ENCODE peak calls at places on chromosomes 16 and 17, in seven cellular contexts. W is prostate gland; C is fibroblast of lung; K is lower lobe of right lung; Z is CD8-positive, alpha-beta memory T cell; N is A549; R is CD4-positive, alpha-beta T cell. F is an unnamed sample.

GRCh38 chr16:14628806-14629611 is 1.1 kb downstream of the PARN start:
- DNase-seq in W (no peak), C (peak), K (no peak), Z (peak), N (no peak), R (no peak), F (no peak)

GRCh38 chr17:40562841-40563370 is 2.4 kb downstream of the CCR7 start:
- DNase-seq in W (no peak), C (no peak), K (no peak), Z (no peak), N (no peak), R (no peak), F (no peak)

GRCh38 chr17:80086616-80087015 is 14.8 kb upstream of the GAA start:
- DNase-seq in W (no peak), C (no peak), K (no peak), Z (no peak), N (no peak), R (no peak), F (no peak)

GRCh38 chr17:31509095-31509804 is 117.8 kb downstream of the RAB11FIP4 start:
- DNase-seq in W (no peak), C (no peak), K (no peak), Z (no peak), N (no peak), R (no peak), F (no peak)

GRCh38 chr17:50631195-50631907 is 3.3 kb upstream of the ABCC3 start:
- DNase-seq in W (no peak), C (no peak), K (no peak), Z (no peak), N (no peak), R (no peak), F (no peak)

GRCh38 chr17:50680126-50680525 is 27.6 kb downstream of the ANKRD40 start:
- DNase-seq in W (no peak), C (no peak), K (no peak), Z (no peak), N (no peak), R (no peak), F (no peak)

GRCh38 chr17:2710804-2711607 is 558 bp downstream of the CLUH start:
- DNase-seq in W (no peak), C (no peak), K (peak), Z (peak), N (no peak), R (peak), F (no peak)

GRCh38 chr17:5364156-5364555 is 55.3 kb downstream of the NUP88 start:
- DNase-seq in W (no peak), C (peak), K (no peak), Z (no peak), N (no peak), R (no peak), F (no peak)

GRCh38 chr17:69500911-69501429 is 86.5 kb downstream of the MAP2K6 start:
- DNase-seq in W (peak), C (no peak), K (no peak), Z (no peak), N (no peak), R (no peak), F (no peak)

GRCh38 chr16:85986931-85987749 is 88.2 kb downstream of the IRF8 start:
- DNase-seq in W (no peak), C (no peak), K (no peak), Z (peak), N (no peak), R (peak), F (no peak)

GRCh38 chr17:39735882-39736281 is 1.9 kb upstream of the GRB7 start:
- DNase-seq in W (no peak), C (no peak), K (no peak), Z (no peak), N (no peak), R (no peak), F (no peak)

GRCh38 chr17:33057564-33057963 is 65.9 kb downstream of the SPACA3 start:
- DNase-seq in W (no peak), C (no peak), K (no peak), Z (no peak), N (no peak), R (no peak), F (no peak)

GRCh38 chr17:65542595-65542994 is 18.9 kb downstream of the AXIN2 start:
- DNase-seq in W (no peak), C (no peak), K (no peak), Z (no peak), N (peak), R (no peak), F (no peak)

DNA sequence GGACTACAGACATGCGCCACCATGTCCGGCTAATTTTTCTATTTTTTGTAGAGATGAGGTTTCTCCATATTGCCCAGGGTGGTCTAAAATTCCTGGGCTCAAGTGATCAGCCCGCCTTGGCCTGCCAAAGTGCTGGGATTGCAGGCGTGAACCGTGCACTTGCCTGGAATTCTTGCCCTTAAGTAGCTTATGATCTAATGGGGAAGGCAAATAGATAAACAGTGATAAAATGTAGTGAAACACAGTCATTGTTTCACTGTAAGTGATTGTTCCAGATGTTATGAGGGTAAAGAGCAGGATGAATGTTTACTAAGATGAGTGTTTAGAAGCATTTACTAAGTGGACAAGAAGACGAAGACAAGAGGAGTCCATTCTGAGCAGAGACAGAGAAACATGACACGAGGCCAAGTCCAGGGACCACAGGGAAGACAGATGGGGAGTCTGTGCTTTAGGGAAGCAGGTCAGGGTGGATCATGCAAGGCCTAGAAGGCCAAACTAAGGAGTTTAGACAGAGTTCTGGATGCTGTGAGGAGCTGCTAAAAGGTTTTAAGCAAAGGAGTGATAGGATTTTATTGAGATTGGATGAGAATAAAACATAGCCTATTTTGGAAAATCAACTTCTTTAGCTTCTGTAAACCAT is 36.9 kb downstream of the YPEL2 start:
- DNase-seq in W (no peak), C (no peak), K (no peak), Z (no peak), N (no peak), R (no peak), F (no peak)
- H3K27ac ChIP-seq in W (peak), C (no peak), K (peak), Z (no peak), N (no peak), R (no peak), F (peak)

GRCh38 chr16:89449726-89450335 is 40.5 kb downstream of the ANKRD11 start:
- DNase-seq in W (no peak), C (peak), K (no peak), Z (no peak), N (no peak), R (no peak), F (no peak)
- H3K27ac ChIP-seq in W (no peak), C (no peak), K (no peak), Z (no peak), N (no peak), R (no peak), F (no peak)

DNA sequence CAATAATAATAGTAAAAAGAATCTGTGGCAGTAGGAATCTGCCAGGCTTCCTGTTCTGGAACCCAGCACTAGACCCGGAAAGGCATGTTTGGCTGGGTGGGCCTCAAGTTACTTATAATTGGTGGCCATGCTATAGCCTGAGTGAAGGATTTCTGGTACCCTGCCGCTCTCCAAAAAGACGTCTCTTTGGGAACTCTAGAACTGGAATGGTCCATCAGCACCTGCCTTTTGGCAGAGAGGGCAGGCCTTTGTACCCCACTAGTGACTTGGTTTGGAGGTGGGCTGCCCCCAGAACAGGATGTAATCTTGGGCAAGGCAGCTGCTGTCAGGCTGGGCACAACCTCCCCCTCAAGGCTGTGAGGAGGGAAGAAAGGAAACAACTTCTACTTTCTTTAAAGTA is 29.3 kb upstream of the ST6GALNAC1 start:
- DNase-seq in W (no peak), C (no peak), K (no peak), Z (no peak), N (no peak), R (no peak), F (no peak)
- H3K27ac ChIP-seq in W (peak), C (no peak), K (no peak), Z (no peak), N (no peak), R (no peak), F (no peak)

GRCh38 chr17:62135742-62136141 is 70.7 kb upstream of the MED13 start:
- DNase-seq in W (no peak), C (no peak), K (no peak), Z (no peak), N (no peak), R (no peak), F (no peak)

GRCh38 chr17:62139141-62139540 is 74.1 kb upstream of the MED13 start:
- DNase-seq in W (no peak), C (no peak), K (no peak), Z (no peak), N (no peak), R (no peak), F (no peak)

GRCh38 chr17:62140376-62140775 is 75.3 kb upstream of the MED13 start:
- DNase-seq in W (no peak), C (no peak), K (no peak), Z (no peak), N (no peak), R (no peak), F (no peak)

DNA sequence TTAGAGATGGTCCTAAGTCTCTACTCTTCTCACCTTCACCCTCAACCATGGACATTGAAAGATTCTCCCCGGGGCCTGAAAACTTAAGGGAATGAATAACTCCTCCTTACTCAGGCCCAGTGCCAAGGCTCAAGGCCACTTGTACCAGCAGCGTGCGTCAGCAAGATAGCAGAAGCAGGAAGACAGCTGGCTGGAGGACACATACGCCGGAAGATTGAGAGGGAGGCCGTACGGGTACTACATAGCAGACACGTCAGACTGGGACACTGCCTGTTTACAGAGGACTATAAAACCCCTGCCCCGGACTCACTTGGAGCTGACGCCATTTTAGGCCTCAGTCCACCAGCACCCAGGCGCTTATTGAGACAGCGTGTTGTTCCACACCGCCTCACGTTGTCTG is 75.8 kb upstream of the MED13 start:
- DNase-seq in W (no peak), C (no peak), K (peak), Z (no peak), N (peak), R (no peak), F (no peak)
- H3K27ac ChIP-seq in W (no peak), C (no peak), K (no peak), Z (no peak), N (no peak), R (no peak), F (no peak)

DNA sequence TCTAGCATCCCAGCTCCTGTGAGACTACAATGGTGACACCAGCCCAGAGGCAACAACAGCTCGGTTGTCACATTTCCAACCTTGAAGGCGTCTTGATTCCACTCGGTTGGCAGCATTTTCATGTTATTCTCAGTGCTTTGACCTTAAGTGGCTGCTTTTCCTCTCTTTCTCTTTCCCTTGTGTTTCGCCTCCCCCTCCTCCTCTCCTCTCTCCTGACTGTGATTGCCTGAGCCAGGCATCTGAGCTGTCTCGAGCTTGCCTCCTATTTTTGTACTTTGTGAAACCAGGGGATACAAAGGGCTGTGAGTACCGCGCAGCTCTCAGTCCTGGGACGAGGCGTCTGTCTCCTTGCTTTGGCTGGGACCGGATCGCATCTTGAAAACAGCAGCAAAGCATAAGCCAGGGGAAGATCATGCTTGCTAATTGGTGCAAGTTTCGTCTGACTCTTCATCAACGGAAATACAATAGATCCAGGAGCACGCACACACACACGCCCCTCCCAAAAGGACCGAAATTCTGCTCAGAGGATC is 48.8 kb upstream of the SDK2 start:
- DNase-seq in W (no peak), C (no peak), K (no peak), Z (no peak), N (no peak), R (no peak), F (no peak)
- H3K27ac ChIP-seq in W (no peak), C (no peak), K (no peak), Z (no peak), N (no peak), R (no peak), F (no peak)

GRCh38 chr16:11907160-11907970 is 8.4 kb downstream of the GSPT1 start:
- DNase-seq in W (no peak), C (no peak), K (no peak), Z (no peak), N (no peak), R (no peak), F (no peak)
- H3K27ac ChIP-seq in W (no peak), C (no peak), K (no peak), Z (no peak), N (no peak), R (no peak), F (no peak)

DNA sequence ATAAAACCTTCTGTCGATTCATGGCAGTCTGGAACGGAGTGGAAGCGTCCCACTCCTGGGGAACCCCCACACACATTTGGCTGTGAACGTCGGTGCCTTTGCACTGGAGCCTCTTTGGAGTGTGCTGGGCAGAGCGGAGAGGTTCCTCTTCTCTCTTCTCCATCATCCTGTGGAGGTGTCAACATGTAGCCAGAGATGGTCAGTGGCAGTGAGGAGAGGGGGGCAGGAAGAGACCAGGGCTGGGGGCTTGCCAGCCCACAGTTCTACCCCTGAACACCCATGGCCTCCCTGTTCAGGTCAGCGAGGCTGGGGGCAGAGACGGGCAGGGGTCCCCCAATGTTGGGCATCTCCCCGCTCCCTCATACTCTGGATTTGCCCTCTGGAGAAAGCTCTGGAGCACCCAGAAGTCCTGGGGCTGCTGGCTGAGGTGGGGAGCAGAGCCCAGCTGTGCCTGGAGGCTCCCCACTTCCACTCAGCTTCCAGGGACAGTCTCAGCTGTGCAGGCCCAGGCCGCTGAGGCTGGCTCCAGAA is 223.7 kb downstream of the SEC14L1 start:
- DNase-seq in W (no peak), C (no peak), K (no peak), Z (no peak), N (no peak), R (no peak), F (no peak)
- H3K27ac ChIP-seq in W (peak), C (no peak), K (no peak), Z (no peak), N (peak), R (no peak), F (no peak)

GRCh38 chr17:68491864-68492263 is 20.4 kb upstream of the PRKAR1A start:
- DNase-seq in W (peak), C (no peak), K (no peak), Z (no peak), N (no peak), R (no peak), F (no peak)

GRCh38 chr17:68489919-68490318 is 22.3 kb upstream of the PRKAR1A start:
- DNase-seq in W (no peak), C (no peak), K (no peak), Z (no peak), N (no peak), R (no peak), F (no peak)

GRCh38 chr17:68495081-68495480 is 17.1 kb upstream of the PRKAR1A start:
- DNase-seq in W (no peak), C (no peak), K (no peak), Z (no peak), N (no peak), R (no peak), F (no peak)

GRCh38 chr17:68491381-68491849 is 20.8 kb upstream of the PRKAR1A start:
- DNase-seq in W (no peak), C (no peak), K (peak), Z (no peak), N (no peak), R (no peak), F (peak)
- H3K27ac ChIP-seq in W (no peak), C (no peak), K (peak), Z (no peak), N (no peak), R (no peak), F (no peak)

F was measured in substantia nigra.